ENCODE peak calls at places on chromosome 15, in eight cellular contexts. One of them, this sample, is unnamed.

GRCh38 chr15:73873889-73874511 is 636 bp downstream of the TBC1D21 start:
- DNase-seq in GM12865: peak; percentile 63
- DNase-seq in GM10248: peak; percentile 53
- DNase-seq in adrenal gland: no peak
- DNase-seq in HL-60: peak; percentile 33
- DNase-seq in foreskin fibroblast: peak; percentile 80
- DNase-seq in psoas muscle: no peak
- DNase-seq in kidney epithelial cell: peak; percentile 32
- DNase-seq in this sample: peak; percentile 55

GRCh38 chr15:43493687-43494472 is 924 bp upstream of the TP53BP1 start:
- DNase-seq in GM12865: no peak
- DNase-seq in GM10248: no peak
- DNase-seq in adrenal gland: no peak
- DNase-seq in HL-60: no peak
- DNase-seq in foreskin fibroblast: no peak
- DNase-seq in psoas muscle: no peak
- DNase-seq in kidney epithelial cell: no peak
- DNase-seq in this sample: no peak

GRCh38 chr15:86398986-86399677 is 319.5 kb downstream of the AGBL1 start:
- DNase-seq in GM12865: no peak
- DNase-seq in GM10248: no peak
- DNase-seq in adrenal gland: no peak
- DNase-seq in HL-60: no peak
- DNase-seq in foreskin fibroblast: no peak
- DNase-seq in psoas muscle: peak; percentile 66
- DNase-seq in kidney epithelial cell: no peak
- DNase-seq in this sample: no peak

GRCh38 chr15:82643992-82644391 is 3.2 kb downstream of the CPEB1 start:
- DNase-seq in GM12865: no peak
- DNase-seq in GM10248: no peak
- DNase-seq in adrenal gland: no peak
- DNase-seq in HL-60: no peak
- DNase-seq in foreskin fibroblast: no peak
- DNase-seq in psoas muscle: no peak
- DNase-seq in kidney epithelial cell: no peak
- DNase-seq in this sample: no peak

GRCh38 chr15:32089851-32090359 is 59.6 kb downstream of the CHRNA7 start:
- DNase-seq in GM12865: no peak
- DNase-seq in GM10248: no peak
- DNase-seq in adrenal gland: no peak
- DNase-seq in HL-60: no peak
- DNase-seq in foreskin fibroblast: no peak
- DNase-seq in psoas muscle: no peak
- DNase-seq in kidney epithelial cell: no peak
- DNase-seq in this sample: no peak

GRCh38 chr15:67915374-67916050 is 75.7 kb upstream of the RNU6-1 start:
- DNase-seq in GM12865: no peak
- DNase-seq in GM10248: no peak
- DNase-seq in adrenal gland: no peak
- DNase-seq in HL-60: no peak
- DNase-seq in foreskin fibroblast: peak; percentile 12
- DNase-seq in psoas muscle: peak; percentile 62
- DNase-seq in kidney epithelial cell: no peak
- DNase-seq in this sample: no peak

GRCh38 chr15:74235962-74236361 is at the start of gene CCDC33:
- DNase-seq in GM12865: peak; percentile 81
- DNase-seq in GM10248: peak; percentile 60
- DNase-seq in adrenal gland: no peak
- DNase-seq in HL-60: peak; percentile 70
- DNase-seq in foreskin fibroblast: no peak
- DNase-seq in psoas muscle: no peak
- DNase-seq in kidney epithelial cell: no peak
- DNase-seq in this sample: no peak

GRCh38 chr15:37794947-37795346 is 139.5 kb upstream of the TMCO5A start:
- DNase-seq in GM12865: no peak
- DNase-seq in GM10248: no peak
- DNase-seq in adrenal gland: no peak
- DNase-seq in HL-60: no peak
- DNase-seq in foreskin fibroblast: peak; percentile 29
- DNase-seq in psoas muscle: no peak
- DNase-seq in kidney epithelial cell: no peak
- DNase-seq in this sample: no peak

GRCh38 chr15:42156266-42156922 is at the start of gene PLA2G4F:
- DNase-seq in GM12865: no peak
- DNase-seq in GM10248: no peak
- DNase-seq in adrenal gland: no peak
- DNase-seq in HL-60: no peak
- DNase-seq in foreskin fibroblast: no peak
- DNase-seq in psoas muscle: peak; percentile 79
- DNase-seq in kidney epithelial cell: no peak
- DNase-seq in this sample: no peak

GRCh38 chr15:89575656-89576416 is 567 bp downstream of the TICRR start:
- DNase-seq in GM12865: peak; percentile 59
- DNase-seq in GM10248: no peak
- DNase-seq in adrenal gland: peak; percentile 32
- DNase-seq in HL-60: peak; percentile 36
- DNase-seq in foreskin fibroblast: peak; percentile 43
- DNase-seq in psoas muscle: no peak
- DNase-seq in kidney epithelial cell: no peak
- DNase-seq in this sample: peak; percentile 39

GRCh38 chr15:47756872-47757271 is 39.6 kb downstream of the SEMA6D start:
- DNase-seq in GM12865: no peak
- DNase-seq in GM10248: no peak
- DNase-seq in adrenal gland: no peak
- DNase-seq in HL-60: no peak
- DNase-seq in foreskin fibroblast: peak; percentile 93
- DNase-seq in psoas muscle: peak; percentile 79
- DNase-seq in kidney epithelial cell: peak; percentile 39
- DNase-seq in this sample: no peak

GRCh38 chr15:73752817-73753214 is 335 bp downstream of the INSYN1 start:
- DNase-seq in GM12865: no peak
- DNase-seq in GM10248: no peak
- DNase-seq in adrenal gland: no peak
- DNase-seq in HL-60: no peak
- DNase-seq in foreskin fibroblast: peak; percentile 24
- DNase-seq in psoas muscle: no peak
- DNase-seq in kidney epithelial cell: no peak
- DNase-seq in this sample: no peak

GRCh38 chr15:58463815-58464697 is 32.3 kb downstream of the LIPC start:
- DNase-seq in GM12865: peak; percentile 50
- DNase-seq in GM10248: no peak
- DNase-seq in adrenal gland: no peak
- DNase-seq in HL-60: no peak
- DNase-seq in foreskin fibroblast: peak; percentile 55
- DNase-seq in psoas muscle: no peak
- DNase-seq in kidney epithelial cell: peak; percentile 81
- DNase-seq in this sample: no peak

GRCh38 chr15:35992791-35993190 is 446.8 kb upstream of the DPH6 start:
- DNase-seq in GM12865: no peak
- DNase-seq in GM10248: no peak
- DNase-seq in adrenal gland: no peak
- DNase-seq in HL-60: no peak
- DNase-seq in foreskin fibroblast: no peak
- DNase-seq in psoas muscle: no peak
- DNase-seq in kidney epithelial cell: no peak
- DNase-seq in this sample: no peak

GRCh38 chr15:34297059-34297458 is 40.5 kb downstream of the SLC12A6 start:
- DNase-seq in GM12865: no peak
- DNase-seq in GM10248: no peak
- DNase-seq in adrenal gland: no peak
- DNase-seq in HL-60: no peak
- DNase-seq in foreskin fibroblast: peak; percentile 40
- DNase-seq in psoas muscle: no peak
- DNase-seq in kidney epithelial cell: no peak
- DNase-seq in this sample: no peak

GRCh38 chr15:74858366-74858735 is 14.8 kb downstream of the SCAMP2 start:
- DNase-seq in GM12865: no peak
- DNase-seq in GM10248: no peak
- DNase-seq in adrenal gland: no peak
- DNase-seq in HL-60: no peak
- DNase-seq in foreskin fibroblast: no peak
- DNase-seq in psoas muscle: no peak
- DNase-seq in kidney epithelial cell: no peak
- DNase-seq in this sample: no peak

GRCh38 chr15:88647362-88648105 is 8.7 kb downstream of the ISG20 start:
- DNase-seq in GM12865: peak; percentile 9
- DNase-seq in GM10248: no peak
- DNase-seq in adrenal gland: no peak
- DNase-seq in HL-60: no peak
- DNase-seq in foreskin fibroblast: no peak
- DNase-seq in psoas muscle: no peak
- DNase-seq in kidney epithelial cell: no peak
- DNase-seq in this sample: no peak

GRCh38 chr15:48361690-48362089 is 30.5 kb downstream of the DUT start:
- DNase-seq in GM12865: no peak
- DNase-seq in GM10248: no peak
- DNase-seq in adrenal gland: no peak
- DNase-seq in HL-60: no peak
- DNase-seq in foreskin fibroblast: no peak
- DNase-seq in psoas muscle: no peak
- DNase-seq in kidney epithelial cell: no peak
- DNase-seq in this sample: no peak

GRCh38 chr15:50840520-50840919 is 68.0 kb upstream of the AP4E1 start:
- DNase-seq in GM12865: no peak
- DNase-seq in GM10248: no peak
- DNase-seq in adrenal gland: no peak
- DNase-seq in HL-60: no peak
- DNase-seq in foreskin fibroblast: no peak
- DNase-seq in psoas muscle: no peak
- DNase-seq in kidney epithelial cell: no peak
- DNase-seq in this sample: peak; percentile 6
- TF ChIP-seq CTCF in GM12865: no peak
- TF ChIP-seq CTCF in GM10248: no peak
- TF ChIP-seq CTCF in adrenal gland: no peak
- TF ChIP-seq CTCF in HL-60: no peak
- TF ChIP-seq CTCF in foreskin fibroblast: no peak
- TF ChIP-seq CTCF in psoas muscle: no peak
- TF ChIP-seq CTCF in kidney epithelial cell: no peak
- TF ChIP-seq CTCF in this sample: no peak

GRCh38 chr15:94282269-94283250 is 51.2 kb downstream of the MCTP2 start:
- DNase-seq in GM12865: no peak
- DNase-seq in GM10248: no peak
- DNase-seq in adrenal gland: no peak
- DNase-seq in HL-60: no peak
- DNase-seq in foreskin fibroblast: no peak
- DNase-seq in psoas muscle: no peak
- DNase-seq in kidney epithelial cell: no peak
- DNase-seq in this sample: no peak

GRCh38 chr15:94286581-94286980 is 55.2 kb downstream of the MCTP2 start:
- DNase-seq in GM12865: no peak
- DNase-seq in GM10248: no peak
- DNase-seq in adrenal gland: no peak
- DNase-seq in HL-60: peak; percentile 39
- DNase-seq in foreskin fibroblast: no peak
- DNase-seq in psoas muscle: no peak
- DNase-seq in kidney epithelial cell: no peak
- DNase-seq in this sample: no peak

GRCh38 chr15:94293411-94294402 is 62.3 kb downstream of the MCTP2 start:
- DNase-seq in GM12865: no peak
- DNase-seq in GM10248: no peak
- DNase-seq in adrenal gland: no peak
- DNase-seq in HL-60: no peak
- DNase-seq in foreskin fibroblast: no peak
- DNase-seq in psoas muscle: no peak
- DNase-seq in kidney epithelial cell: no peak
- DNase-seq in this sample: no peak

GRCh38 chr15:94287794-94288246 is 56.5 kb downstream of the MCTP2 start:
- DNase-seq in GM12865: peak; percentile 60
- DNase-seq in GM10248: peak; percentile 56
- DNase-seq in adrenal gland: no peak
- DNase-seq in HL-60: peak; percentile 93
- DNase-seq in foreskin fibroblast: no peak
- DNase-seq in psoas muscle: no peak
- DNase-seq in kidney epithelial cell: no peak
- DNase-seq in this sample: peak; percentile 78
- TF ChIP-seq CTCF in GM12865: no peak
- TF ChIP-seq CTCF in GM10248: no peak
- TF ChIP-seq CTCF in adrenal gland: no peak
- TF ChIP-seq CTCF in HL-60: no peak
- TF ChIP-seq CTCF in foreskin fibroblast: no peak
- TF ChIP-seq CTCF in psoas muscle: no peak
- TF ChIP-seq CTCF in kidney epithelial cell: no peak
- TF ChIP-seq CTCF in this sample: no peak

DNA sequence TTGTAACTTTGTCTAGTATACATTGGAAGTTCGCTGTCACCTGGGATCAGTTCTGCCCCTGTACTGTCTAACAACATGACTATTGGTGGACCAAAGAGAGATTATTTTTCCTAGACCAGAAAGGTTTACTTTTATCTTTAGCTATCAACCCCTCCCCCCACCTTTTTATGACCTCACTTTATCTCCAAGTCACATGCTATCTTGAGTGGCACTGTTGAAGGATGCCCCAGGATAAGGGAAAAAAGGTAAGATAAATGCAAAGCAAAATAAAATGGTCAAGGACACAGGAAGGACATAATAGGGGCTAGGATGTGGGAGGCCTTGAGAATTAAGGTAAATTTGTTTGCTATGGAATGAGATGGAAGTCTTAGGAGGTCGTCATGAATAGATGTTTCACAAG is 996 bp upstream of the ZNF609 start:
- DNase-seq in GM12865: no peak
- DNase-seq in GM10248: no peak
- DNase-seq in adrenal gland: no peak
- DNase-seq in HL-60: no peak
- DNase-seq in foreskin fibroblast: no peak
- DNase-seq in psoas muscle: no peak
- DNase-seq in kidney epithelial cell: no peak
- DNase-seq in this sample: no peak
- TF ChIP-seq CTCF in GM12865: no peak
- TF ChIP-seq CTCF in GM10248: no peak
- TF ChIP-seq CTCF in adrenal gland: no peak
- TF ChIP-seq CTCF in HL-60: no peak
- TF ChIP-seq CTCF in foreskin fibroblast: no peak
- TF ChIP-seq CTCF in psoas muscle: no peak
- TF ChIP-seq CTCF in kidney epithelial cell: no peak
- TF ChIP-seq CTCF in this sample: no peak

GRCh38 chr15:77783636-77784035 is 150.9 kb upstream of the LINGO1 start:
- DNase-seq in GM12865: no peak
- DNase-seq in GM10248: no peak
- DNase-seq in adrenal gland: no peak
- DNase-seq in HL-60: no peak
- DNase-seq in foreskin fibroblast: no peak
- DNase-seq in psoas muscle: no peak
- DNase-seq in kidney epithelial cell: no peak
- DNase-seq in this sample: no peak

GRCh38 chr15:77782691-77783090 is 150.0 kb upstream of the LINGO1 start:
- DNase-seq in GM12865: no peak
- DNase-seq in GM10248: no peak
- DNase-seq in adrenal gland: no peak
- DNase-seq in HL-60: no peak
- DNase-seq in foreskin fibroblast: no peak
- DNase-seq in psoas muscle: no peak
- DNase-seq in kidney epithelial cell: no peak
- DNase-seq in this sample: no peak

GRCh38 chr15:77786181-77786890 is 153.6 kb upstream of the LINGO1 start:
- DNase-seq in GM12865: no peak
- DNase-seq in GM10248: no peak
- DNase-seq in adrenal gland: peak; percentile 27
- DNase-seq in HL-60: no peak
- DNase-seq in foreskin fibroblast: no peak
- DNase-seq in psoas muscle: no peak
- DNase-seq in kidney epithelial cell: no peak
- DNase-seq in this sample: no peak

GRCh38 chr15:77786956-77787355 is 154.2 kb upstream of the LINGO1 start:
- DNase-seq in GM12865: no peak
- DNase-seq in GM10248: no peak
- DNase-seq in adrenal gland: no peak
- DNase-seq in HL-60: no peak
- DNase-seq in foreskin fibroblast: no peak
- DNase-seq in psoas muscle: no peak
- DNase-seq in kidney epithelial cell: no peak
- DNase-seq in this sample: no peak

GRCh38 chr15:77784361-77785292 is 151.9 kb upstream of the LINGO1 start:
- DNase-seq in GM12865: peak; percentile 18
- DNase-seq in GM10248: peak; percentile 65
- DNase-seq in adrenal gland: no peak
- DNase-seq in HL-60: peak; percentile 22
- DNase-seq in foreskin fibroblast: peak; percentile 33
- DNase-seq in psoas muscle: no peak
- DNase-seq in kidney epithelial cell: no peak
- DNase-seq in this sample: peak; percentile 61
- TF ChIP-seq CTCF in GM12865: peak; percentile 42
- TF ChIP-seq CTCF in GM10248: peak; percentile 39
- TF ChIP-seq CTCF in adrenal gland: no peak
- TF ChIP-seq CTCF in HL-60: no peak
- TF ChIP-seq CTCF in foreskin fibroblast: peak; percentile 28
- TF ChIP-seq CTCF in psoas muscle: no peak
- TF ChIP-seq CTCF in kidney epithelial cell: peak; percentile 25
- TF ChIP-seq CTCF in this sample: peak; percentile 64

This sample was measured in activated CD8-positive, alpha-beta T cell treated with anti-CD3 and anti-CD28 coated beads for 36 hours.